ENCODE peak calls at places on chromosomes 13 and 19, in four cellular contexts. V, K, S and J are unnamed samples.

GRCh38 chr19:13727798-13728197 is 36.5 kb upstream of the MRI1 start:
- DNase-seq in V (no peak), K (no peak), S (no peak), J (no peak)

GRCh38 chr13:40629678-40630384 is 36.6 kb downstream of the FOXO1 start:
- DNase-seq in V (no peak), K (no peak), S (no peak), J (no peak)

GRCh38 chr13:27573265-27573664 is 47.1 kb downstream of the LNX2 start:
- DNase-seq in V (no peak), K (no peak), S (no peak), J (no peak)

GRCh38 chr19:34288381-34288780 is 34.0 kb downstream of the GARRE1 start:
- DNase-seq in V (no peak), K (no peak), S (no peak), J (no peak)

GRCh38 chr13:101673360-101674105 is 221.1 kb downstream of the ITGBL1 start:
- DNase-seq in V (no peak), K (no peak), S (no peak), J (no peak)

GRCh38 chr19:54415208-54415900 is at the start of gene TTYH1:
- DNase-seq in V (no peak), K (no peak), S (no peak), J (no peak)

GRCh38 chr13:27968316-27969072 is 621 bp downstream of the CDX2 start:
- DNase-seq in V (no peak), K (no peak), S (no peak), J (no peak)

GRCh38 chr13:106133025-106133424 is 402.4 kb downstream of the EFNB2 start:
- DNase-seq in V (no peak), K (no peak), S (no peak), J (no peak)

GRCh38 chr19:37342753-37343152 is 28.1 kb upstream of the ZNF527 start:
- DNase-seq in V (no peak), K (no peak), S (no peak), J (no peak)